ENCODE peak calls at places on chromosomes 16 and 17, in five cellular contexts. One of them, this sample, is unnamed.

GRCh38 chr17:76008630-76009425 is 8.2 kb downstream of the CDK3 start:
- DNase-seq in K562: peak
- DNase-seq in GM12878: no peak
- DNase-seq in H1: no peak
- DNase-seq in SK-N-SH: no peak
- DNase-seq in this sample: no peak

GRCh38 chr17:1455291-1455747 is 713 bp downstream of the CRK start:
- DNase-seq in GM12878: no peak
- DNase-seq in SK-N-SH: peak
- DNase-seq in K562: peak
- DNase-seq in H1: peak
- DNase-seq in this sample: peak

GRCh38 chr16:12677472-12677871 is 126.2 kb downstream of the CPPED1 start:
- DNase-seq in SK-N-SH: no peak
- DNase-seq in H1: no peak
- DNase-seq in GM12878: no peak
- DNase-seq in K562: no peak
- DNase-seq in this sample: no peak

GRCh38 chr16:4089811-4090293 is 26.4 kb downstream of the ADCY9 start:
- DNase-seq in K562: no peak
- DNase-seq in H1: no peak
- DNase-seq in SK-N-SH: no peak
- DNase-seq in GM12878: no peak
- DNase-seq in this sample: no peak

GRCh38 chr17:63491976-63492575 is 15.2 kb downstream of the ACE start:
- DNase-seq in GM12878: no peak
- DNase-seq in K562: no peak
- DNase-seq in SK-N-SH: no peak
- DNase-seq in H1: no peak
- DNase-seq in this sample: no peak

GRCh38 chr17:44438634-44439033 is 49.2 kb upstream of the ITGA2B start:
- DNase-seq in GM12878: no peak
- DNase-seq in H1: no peak
- DNase-seq in K562: no peak
- DNase-seq in SK-N-SH: peak
- DNase-seq in this sample: no peak

GRCh38 chr17:35540589-35541404 is 3.3 kb upstream of the SLFN12L start:
- DNase-seq in K562: no peak
- DNase-seq in SK-N-SH: no peak
- DNase-seq in GM12878: no peak
- DNase-seq in H1: no peak
- DNase-seq in this sample: no peak

GRCh38 chr16:50267151-50267631 is 840 bp downstream of the ADCY7 start:
- DNase-seq in GM12878: no peak
- DNase-seq in H1: no peak
- DNase-seq in K562: no peak
- DNase-seq in SK-N-SH: peak
- DNase-seq in this sample: no peak

GRCh38 chr16:9908613-9909012 is 273.6 kb downstream of the GRIN2A start:
- DNase-seq in GM12878: no peak
- DNase-seq in K562: no peak
- DNase-seq in H1: no peak
- DNase-seq in SK-N-SH: no peak
- DNase-seq in this sample: no peak

GRCh38 chr17:64471440-64471839 is 22.5 kb downstream of the MILR1 start:
- DNase-seq in SK-N-SH: no peak
- DNase-seq in H1: no peak
- DNase-seq in GM12878: no peak
- DNase-seq in K562: no peak
- DNase-seq in this sample: no peak

GRCh38 chr16:78216166-78216745 is 116.8 kb downstream of the WWOX start:
- DNase-seq in GM12878: no peak
- DNase-seq in SK-N-SH: no peak
- DNase-seq in H1: no peak
- DNase-seq in K562: no peak
- DNase-seq in this sample: no peak

GRCh38 chr17:57672205-57672632 is 72.9 kb downstream of the CCDC182 start:
- DNase-seq in H1: no peak
- DNase-seq in K562: no peak
- DNase-seq in SK-N-SH: peak
- DNase-seq in GM12878: no peak
- DNase-seq in this sample: no peak

GRCh38 chr17:15323147-15323546 is 18.2 kb downstream of the TEKT3 start:
- DNase-seq in K562: no peak
- DNase-seq in SK-N-SH: no peak
- DNase-seq in GM12878: no peak
- DNase-seq in H1: no peak
- DNase-seq in this sample: no peak

GRCh38 chr17:4583796-4584124 is 569 bp upstream of the SMTNL2 start:
- DNase-seq in H1: peak
- DNase-seq in GM12878: no peak
- DNase-seq in K562: peak
- DNase-seq in SK-N-SH: peak
- DNase-seq in this sample: no peak

GRCh38 chr17:79082311-79083190 is 7.9 kb downstream of the ENGASE start:
- DNase-seq in H1: peak
- DNase-seq in SK-N-SH: peak
- DNase-seq in K562: peak
- DNase-seq in GM12878: no peak
- DNase-seq in this sample: peak

GRCh38 chr16:10878644-10879498 is 1.9 kb downstream of the CIITA start:
- DNase-seq in K562: no peak
- DNase-seq in GM12878: no peak
- DNase-seq in H1: peak
- DNase-seq in SK-N-SH: peak
- DNase-seq in this sample: no peak

GRCh38 chr17:55446581-55447205 is 25.1 kb upstream of the MMD start:
- DNase-seq in SK-N-SH: no peak
- DNase-seq in H1: no peak
- DNase-seq in K562: no peak
- DNase-seq in GM12878: no peak
- DNase-seq in this sample: peak

GRCh38 chr17:41406205-41406604 is 8.8 kb upstream of the KRT31 start:
- DNase-seq in GM12878: no peak
- DNase-seq in SK-N-SH: no peak
- DNase-seq in K562: no peak
- DNase-seq in H1: no peak
- DNase-seq in this sample: no peak
- TF ChIP-seq SIN3A in GM12878: no peak
- TF ChIP-seq SIN3A in SK-N-SH: no peak
- TF ChIP-seq SIN3A in K562: no peak
- TF ChIP-seq SIN3A in H1: no peak
- TF ChIP-seq SIN3A in this sample: no peak

GRCh38 chr17:27871407-27871806 is 21.8 kb downstream of the LYRM9 start:
- DNase-seq in SK-N-SH: no peak
- DNase-seq in GM12878: no peak
- DNase-seq in H1: no peak
- DNase-seq in K562: no peak
- DNase-seq in this sample: no peak

GRCh38 chr17:27868565-27868964 is 24.6 kb downstream of the LYRM9 start:
- DNase-seq in SK-N-SH: no peak
- DNase-seq in K562: no peak
- DNase-seq in H1: no peak
- DNase-seq in GM12878: no peak
- DNase-seq in this sample: no peak

GRCh38 chr17:27873211-27873610 is 20.0 kb downstream of the LYRM9 start:
- DNase-seq in SK-N-SH: no peak
- DNase-seq in K562: no peak
- DNase-seq in H1: no peak
- DNase-seq in GM12878: no peak
- DNase-seq in this sample: no peak

GRCh38 chr17:27872776-27873175 is 20.4 kb downstream of the LYRM9 start:
- DNase-seq in K562: no peak
- DNase-seq in H1: no peak
- DNase-seq in SK-N-SH: no peak
- DNase-seq in GM12878: no peak
- DNase-seq in this sample: no peak

GRCh38 chr17:27870345-27870744 is 22.8 kb downstream of the LYRM9 start:
- DNase-seq in H1: no peak
- DNase-seq in SK-N-SH: no peak
- DNase-seq in GM12878: no peak
- DNase-seq in K562: no peak
- DNase-seq in this sample: no peak
- TF ChIP-seq USF2 in H1: no peak
- TF ChIP-seq USF2 in SK-N-SH: no peak
- TF ChIP-seq USF2 in GM12878: no peak
- TF ChIP-seq USF2 in K562: no peak
- TF ChIP-seq USF2 in this sample: no peak

DNA sequence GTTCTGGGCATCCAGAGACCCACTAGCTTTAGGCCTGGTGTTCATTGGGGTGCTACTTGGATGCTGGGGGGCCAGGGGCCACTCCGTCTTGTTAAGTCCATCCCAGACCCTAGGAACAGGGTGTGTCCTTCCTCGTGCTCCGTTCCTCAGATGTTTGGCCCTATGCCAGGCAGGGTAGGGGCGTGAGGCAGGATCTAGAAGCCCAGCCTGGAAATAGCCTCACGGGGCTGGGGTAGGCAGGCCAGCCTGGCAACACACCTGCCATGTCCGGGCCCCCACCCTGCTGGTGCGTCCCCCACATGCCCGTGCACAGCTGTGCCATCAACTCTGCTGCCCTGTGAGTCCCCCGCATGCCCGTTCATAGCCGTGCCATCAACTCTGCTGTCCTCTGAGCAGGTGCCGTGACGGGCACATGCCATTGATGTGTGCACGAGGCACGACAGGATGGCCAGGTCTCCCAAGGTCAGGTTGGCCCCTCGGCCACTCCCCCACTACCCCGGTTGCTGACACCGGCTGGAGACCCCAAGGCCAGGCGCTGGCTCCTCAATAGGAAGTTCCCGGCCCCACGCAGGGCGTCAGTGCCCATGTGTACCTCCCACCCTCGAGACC is 36.8 kb downstream of the GINS2 start:
- DNase-seq in GM12878: no peak
- DNase-seq in K562: no peak
- DNase-seq in H1: no peak
- DNase-seq in SK-N-SH: no peak
- DNase-seq in this sample: no peak
- TF ChIP-seq SIN3A in GM12878: no peak
- TF ChIP-seq SIN3A in K562: no peak
- TF ChIP-seq SIN3A in H1: no peak
- TF ChIP-seq SIN3A in SK-N-SH: no peak
- TF ChIP-seq SIN3A in this sample: no peak

GRCh38 chr16:89576173-89577054 is 856 bp downstream of the CPNE7 start:
- DNase-seq in GM12878: no peak
- DNase-seq in SK-N-SH: no peak
- DNase-seq in H1: peak
- DNase-seq in K562: peak
- DNase-seq in this sample: no peak
- TF ChIP-seq USF2 in GM12878: no peak
- TF ChIP-seq USF2 in SK-N-SH: no peak
- TF ChIP-seq USF2 in H1: no peak
- TF ChIP-seq USF2 in K562: no peak
- TF ChIP-seq USF2 in this sample: no peak

DNA sequence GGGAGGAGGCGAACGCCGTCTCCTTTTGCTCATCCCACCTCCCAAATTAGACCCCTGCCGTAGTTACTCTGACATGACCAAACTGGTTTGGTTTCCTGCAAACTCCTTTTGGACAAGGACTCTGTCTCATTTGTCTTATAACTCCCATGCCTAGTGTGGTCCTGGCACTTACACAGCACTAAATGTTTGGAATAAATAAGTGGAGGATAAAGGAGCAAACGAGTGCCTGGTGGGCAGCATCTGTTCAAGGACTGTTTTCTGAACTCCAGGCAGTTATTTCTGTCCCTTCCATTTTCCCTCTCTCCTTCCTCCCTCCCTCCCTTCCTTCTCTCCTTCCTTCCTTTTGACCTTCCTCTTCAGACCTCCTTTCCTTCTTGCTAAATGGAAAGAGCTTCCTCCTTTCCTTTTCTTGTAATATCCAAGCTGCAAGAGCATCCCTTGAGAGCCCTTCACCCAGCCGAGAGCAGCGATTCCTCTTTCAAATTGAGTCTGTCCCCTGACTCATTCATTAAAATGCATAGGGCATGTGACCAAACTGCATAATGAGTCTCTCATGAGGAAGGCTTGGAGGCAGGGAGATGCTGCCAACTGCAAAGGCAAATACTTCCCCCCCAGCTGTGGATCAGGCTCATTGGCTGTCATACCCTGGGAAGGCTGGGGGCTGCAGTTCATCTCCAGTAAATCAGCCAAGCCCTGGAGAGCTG is 36.9 kb downstream of the CHD9 start:
- DNase-seq in K562: no peak
- DNase-seq in SK-N-SH: peak
- DNase-seq in GM12878: peak
- DNase-seq in H1: no peak
- DNase-seq in this sample: no peak
- TF ChIP-seq SIN3A in K562: no peak
- TF ChIP-seq SIN3A in SK-N-SH: peak
- TF ChIP-seq SIN3A in GM12878: no peak
- TF ChIP-seq SIN3A in H1: peak
- TF ChIP-seq SIN3A in this sample: no peak

DNA sequence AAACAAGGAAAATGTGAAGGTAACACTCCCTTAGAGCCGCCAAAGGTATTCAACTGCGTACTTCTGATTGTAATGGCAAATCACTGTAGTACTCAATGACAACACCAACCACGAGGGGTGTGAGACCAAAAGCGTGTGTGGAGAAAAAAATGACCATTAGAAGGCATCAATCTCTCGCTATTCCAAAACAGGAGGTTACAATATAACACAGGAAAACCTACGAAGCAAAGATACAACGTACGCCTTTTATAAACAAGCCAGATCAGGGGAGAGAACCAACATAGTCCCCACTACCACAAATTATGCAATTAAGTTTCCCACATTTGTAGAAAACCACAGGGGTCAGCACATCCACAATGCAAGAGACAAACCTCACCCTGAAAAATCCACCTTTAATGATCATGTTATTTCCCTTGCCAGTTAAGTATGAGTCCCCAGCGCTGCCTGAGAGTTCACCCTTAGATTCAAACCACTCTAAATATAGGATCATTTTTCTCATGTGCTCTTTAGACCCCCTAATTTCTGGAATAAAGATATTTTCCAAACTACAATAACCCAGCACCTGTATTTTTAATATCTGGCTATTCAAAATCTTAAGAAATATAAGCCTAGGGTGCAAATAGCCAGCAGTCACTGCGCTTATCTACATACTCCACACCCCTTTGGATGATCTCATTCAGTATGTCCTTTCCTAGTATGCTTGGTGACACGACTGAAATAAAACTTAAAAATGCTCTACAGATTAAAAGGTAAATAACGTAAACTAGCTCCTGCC is 12.4 kb downstream of the TEX14 start:
- DNase-seq in H1: no peak
- DNase-seq in K562: peak
- DNase-seq in SK-N-SH: no peak
- DNase-seq in GM12878: peak
- DNase-seq in this sample: peak
- TF ChIP-seq USF2 in H1: no peak
- TF ChIP-seq USF2 in K562: no peak
- TF ChIP-seq USF2 in SK-N-SH: no peak
- TF ChIP-seq USF2 in GM12878: no peak
- TF ChIP-seq USF2 in this sample: no peak

GRCh38 chr16:17945080-17945601 is 391.4 kb downstream of the NPIPA8 start:
- DNase-seq in K562: no peak
- DNase-seq in GM12878: no peak
- DNase-seq in H1: no peak
- DNase-seq in SK-N-SH: no peak
- DNase-seq in this sample: no peak
- TF ChIP-seq SIN3A in K562: no peak
- TF ChIP-seq SIN3A in GM12878: no peak
- TF ChIP-seq SIN3A in H1: no peak
- TF ChIP-seq SIN3A in SK-N-SH: no peak
- TF ChIP-seq SIN3A in this sample: no peak

This sample was measured in HepG2.